ENCODE peak calls at places on chromosomes 11 and 22, in seven cellular contexts. G is HCT116, C is GM12878, I is SK-N-SH, K is HepG2, N is K562, P is H1. Z is an unnamed sample.

GRCh38 chr11:84157639-84158038 is 871.5 kb upstream of the CCDC90B start:
- DNase-seq in G (no peak), C (no peak), I (no peak), K (no peak), N (no peak), P (no peak), Z (no peak)

GRCh38 chr11:68015467-68015866 is 5.3 kb downstream of the ALDH3B1 start:
- DNase-seq in G (no peak), C (no peak), I (no peak), K (no peak), N (no peak), P (no peak), Z (no peak)

GRCh38 chr11:128694618-128695481 is 978 bp downstream of the FLI1 start:
- DNase-seq in G (no peak), C (no peak), I (peak; percentile 66), K (no peak), N (no peak), P (no peak), Z (no peak)

GRCh38 chr11:99814738-99815137 is 794.0 kb downstream of the CNTN5 start:
- DNase-seq in G (no peak), C (no peak), I (no peak), K (no peak), N (no peak), P (no peak), Z (no peak)

GRCh38 chr11:61482513-61482912 is 26.0 kb upstream of the LRRC10B start:
- DNase-seq in G (no peak), C (no peak), I (peak; percentile 70), K (no peak), N (peak; percentile 66), P (peak; percentile 44), Z (no peak)

GRCh38 chr11:66609951-66610617 is 6.3 kb upstream of the RBM14 start:
- DNase-seq in G (no peak), C (no peak), I (no peak), K (no peak), N (no peak), P (no peak), Z (no peak)

GRCh38 chr22:22920910-22921550 is 33.4 kb downstream of the IGLL5 start:
- DNase-seq in G (no peak), C (no peak), I (no peak), K (no peak), N (no peak), P (no peak), Z (no peak)

GRCh38 chr22:37546436-37547248 is 13.6 kb upstream of the CDC42EP1 start:
- DNase-seq in G (no peak), C (no peak), I (no peak), K (peak; percentile 67), N (no peak), P (no peak), Z (no peak)

GRCh38 chr11:128469220-128469619 is 118.1 kb downstream of the ETS1 start:
- DNase-seq in G (no peak), C (peak; percentile 77), I (no peak), K (no peak), N (no peak), P (no peak), Z (no peak)

GRCh38 chr11:2273311-2273710 is 2.9 kb upstream of the ASCL2 start:
- DNase-seq in G (no peak), C (no peak), I (no peak), K (no peak), N (no peak), P (no peak), Z (no peak)

GRCh38 chr22:44541671-44542319 is 43.8 kb upstream of the RTL6 start:
- DNase-seq in G (no peak), C (no peak), I (no peak), K (no peak), N (no peak), P (no peak), Z (no peak)

GRCh38 chr22:23215294-23216204 is 35.2 kb downstream of the BCR start:
- DNase-seq in G (no peak), C (no peak), I (no peak), K (no peak), N (no peak), P (no peak), Z (no peak)

GRCh38 chr11:128246364-128247234 is 340.8 kb downstream of the ETS1 start:
- DNase-seq in G (no peak), C (no peak), I (peak; percentile 65), K (no peak), N (no peak), P (no peak), Z (no peak)

GRCh38 chr11:16876840-16877239 is 137.4 kb downstream of the PLEKHA7 start:
- DNase-seq in G (no peak), C (no peak), I (no peak), K (no peak), N (no peak), P (no peak), Z (no peak)

GRCh38 chr22:18057568-18058209 is 20.1 kb upstream of the PEX26 start:
- DNase-seq in G (peak; percentile 61), C (peak; percentile 68), I (no peak), K (peak; percentile 63), N (peak; percentile 71), P (no peak), Z (no peak)

GRCh38 chr22:38935023-38935422 is 22.4 kb upstream of the APOBEC3A start:
- DNase-seq in G (no peak), C (no peak), I (no peak), K (no peak), N (no peak), P (no peak), Z (no peak)

GRCh38 chr22:17875631-17876030 is 101.4 kb upstream of the BID start:
- DNase-seq in G (no peak), C (no peak), I (no peak), K (no peak), N (no peak), P (no peak), Z (no peak)

GRCh38 chr11:66846671-66847091 is 3.4 kb downstream of the RCE1 start:
- DNase-seq in G (no peak), C (no peak), I (no peak), K (no peak), N (no peak), P (no peak), Z (peak; percentile 28)

GRCh38 chr11:105022998-105023397 is at the start of gene CASP5:
- DNase-seq in G (no peak), C (no peak), I (no peak), K (no peak), N (no peak), P (no peak), Z (no peak)

GRCh38 chr11:88102595-88102929 is 72.7 kb downstream of the RAB38 start:
- DNase-seq in G (no peak), C (no peak), I (no peak), K (no peak), N (no peak), P (no peak), Z (no peak)

GRCh38 chr11:88101881-88102594 is 73.2 kb downstream of the RAB38 start:
- DNase-seq in G (no peak), C (no peak), I (no peak), K (no peak), N (no peak), P (no peak), Z (no peak)

GRCh38 chr11:88104408-88104807 is 70.8 kb downstream of the RAB38 start:
- DNase-seq in G (no peak), C (no peak), I (no peak), K (no peak), N (no peak), P (no peak), Z (no peak)

GRCh38 chr11:88105952-88106351 is 69.3 kb downstream of the RAB38 start:
- DNase-seq in G (no peak), C (no peak), I (no peak), K (no peak), N (no peak), P (no peak), Z (no peak)

DNA sequence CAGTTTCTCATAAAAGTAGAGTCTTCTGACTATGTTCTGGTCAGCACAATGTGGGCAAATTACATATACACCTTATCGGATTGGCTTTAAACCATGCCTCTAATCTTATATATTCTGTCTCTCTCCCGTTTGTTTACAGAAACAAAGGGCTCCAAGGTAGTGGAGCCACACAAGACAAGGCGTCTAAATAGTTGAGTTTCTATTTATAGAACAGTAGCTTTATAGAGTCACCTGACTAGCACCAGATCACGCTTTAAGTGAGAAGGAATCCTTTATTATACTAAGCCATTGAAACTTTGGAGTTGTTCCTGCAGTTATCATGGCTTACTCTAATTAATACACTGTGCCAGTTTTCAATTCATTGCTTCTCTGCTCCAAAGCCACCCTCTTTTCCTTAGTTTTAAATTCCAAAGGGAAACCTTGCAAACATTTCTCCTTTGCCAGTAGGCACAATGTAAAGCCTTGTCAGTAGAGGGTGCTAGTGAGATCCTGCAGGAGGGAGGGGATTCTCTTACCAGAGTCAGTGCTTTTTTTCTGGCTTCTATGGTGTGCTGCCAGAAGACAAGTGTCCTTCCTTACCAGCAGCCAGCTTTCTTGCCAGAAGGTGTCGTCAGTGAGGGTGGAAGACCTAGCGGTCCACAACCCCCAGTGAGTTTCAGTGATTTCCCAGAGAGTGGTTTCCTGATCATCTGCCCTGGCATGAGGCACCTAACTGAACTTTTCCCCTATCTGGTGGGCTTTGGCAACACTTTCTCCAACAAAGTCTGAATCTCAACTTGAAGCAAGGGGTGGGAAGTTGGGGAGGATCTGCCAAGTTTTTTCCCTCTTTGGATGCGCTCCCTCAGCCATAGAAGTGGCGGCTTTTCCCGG is 71.7 kb downstream of the RAB38 start:
- DNase-seq in G (peak; percentile 85), C (peak; percentile 53), I (peak; percentile 15), K (peak; percentile 52), N (peak; percentile 73), P (peak; percentile 63), Z (peak; percentile 84)
- TF ChIP-seq JUND in G (no peak), C (no peak), I (no peak), K (no peak), N (no peak), P (peak; percentile 22), Z (no peak)

GRCh38 chr11:120205596-120206161 is 5.2 kb upstream of the OAF start:
- DNase-seq in G (no peak), C (no peak), I (no peak), K (no peak), N (no peak), P (no peak), Z (no peak)
- TF ChIP-seq JUND in G (no peak), C (no peak), I (peak; percentile 5), K (no peak), N (no peak), P (no peak), Z (no peak)

GRCh38 chr11:77470504-77470903 is 3.4 kb downstream of the PAK1 start:
- DNase-seq in G (no peak), C (no peak), I (no peak), K (no peak), N (no peak), P (no peak), Z (no peak)
- TF ChIP-seq JUND in G (no peak), C (no peak), I (no peak), K (no peak), N (no peak), P (no peak), Z (no peak)

DNA sequence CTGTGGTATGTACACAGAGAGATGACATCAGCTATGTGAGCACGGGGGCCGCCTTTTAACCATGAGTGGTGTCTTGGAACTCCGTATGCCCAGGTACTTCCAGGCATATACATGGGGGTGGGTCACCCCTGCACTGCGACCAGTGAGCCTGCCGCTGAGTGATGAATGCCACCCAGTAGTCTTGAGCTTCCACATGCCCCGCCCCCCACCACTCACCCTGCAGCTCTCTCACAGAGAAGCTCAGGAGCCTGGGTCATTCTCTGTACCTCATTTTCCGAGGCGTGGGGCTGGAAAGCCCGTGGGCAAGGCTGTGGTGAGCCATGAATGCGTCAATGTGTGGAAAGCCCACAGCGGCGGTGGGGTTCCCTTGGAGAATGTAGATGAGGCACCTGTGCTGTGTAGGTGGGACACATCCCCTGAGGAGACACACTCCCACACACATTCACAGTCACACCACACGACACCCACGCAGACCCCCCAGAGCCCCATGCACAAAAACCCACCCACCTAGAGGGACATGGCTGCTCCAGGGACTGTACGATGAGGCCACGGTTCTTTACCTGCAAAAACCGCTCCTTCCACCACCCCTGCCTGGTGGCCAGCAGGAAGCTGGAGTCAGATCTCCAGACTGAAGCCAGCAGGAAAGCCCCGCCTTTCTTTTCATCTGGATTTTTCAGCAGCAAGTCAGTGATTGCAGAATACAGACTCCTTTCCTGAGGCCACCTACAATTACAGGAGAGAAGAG is 67.6 kb downstream of the PIWIL3 start:
- DNase-seq in G (no peak), C (no peak), I (no peak), K (no peak), N (no peak), P (no peak), Z (no peak)
- TF ChIP-seq JUND in G (no peak), C (no peak), I (no peak), K (no peak), N (no peak), P (no peak), Z (no peak)